ENCODE peak calls at places on chromosomes 1 and 21, in four cellular contexts. One of them, this sample, is unnamed.

GRCh38 chr21:38910390-38911008 is 104.8 kb downstream of the ETS2 start:
- DNase-seq in A549: peak; percentile 49
- DNase-seq in GM12878: no peak
- DNase-seq in HepG2: no peak
- DNase-seq in this sample: peak; percentile 38

GRCh38 chr1:158055854-158056253 is 62.4 kb downstream of the KIRREL1 start:
- DNase-seq in GM12878: no peak
- DNase-seq in A549: no peak
- DNase-seq in HepG2: no peak
- DNase-seq in this sample: no peak

GRCh38 chr1:201142854-201143725 is 11.2 kb downstream of the TMEM9 start:
- DNase-seq in HepG2: no peak
- DNase-seq in GM12878: no peak
- DNase-seq in A549: no peak
- DNase-seq in this sample: no peak

GRCh38 chr1:16163882-16164820 is 8.3 kb upstream of the EPHA2 start:
- DNase-seq in HepG2: peak; percentile 96
- DNase-seq in GM12878: no peak
- DNase-seq in A549: peak; percentile 95
- DNase-seq in this sample: no peak

GRCh38 chr1:56788588-56788987 is 30.6 kb downstream of the FYB2 start:
- DNase-seq in GM12878: no peak
- DNase-seq in A549: no peak
- DNase-seq in HepG2: no peak
- DNase-seq in this sample: peak; percentile 9

GRCh38 chr1:24325587-24326449 is 6.7 kb downstream of the GRHL3 start:
- DNase-seq in HepG2: no peak
- DNase-seq in A549: no peak
- DNase-seq in GM12878: no peak
- DNase-seq in this sample: no peak

GRCh38 chr1:16151985-16152384 is 3.9 kb downstream of the EPHA2 start:
- DNase-seq in A549: no peak
- DNase-seq in HepG2: no peak
- DNase-seq in GM12878: no peak
- DNase-seq in this sample: no peak

GRCh38 chr1:17618558-17619247 is 79.2 kb downstream of the ARHGEF10L start:
- DNase-seq in HepG2: no peak
- DNase-seq in GM12878: no peak
- DNase-seq in A549: no peak
- DNase-seq in this sample: no peak

GRCh38 chr1:195794225-195794624 is 814.0 kb downstream of the KCNT2 start:
- DNase-seq in HepG2: no peak
- DNase-seq in GM12878: no peak
- DNase-seq in A549: no peak
- DNase-seq in this sample: no peak
- TF ChIP-seq PBX3 in HepG2: no peak
- TF ChIP-seq PBX3 in GM12878: no peak
- TF ChIP-seq PBX3 in A549: no peak
- TF ChIP-seq PBX3 in this sample: no peak

GRCh38 chr1:67684526-67685066 is 405 bp upstream of the GADD45A start:
- DNase-seq in HepG2: no peak
- DNase-seq in A549: no peak
- DNase-seq in GM12878: no peak
- DNase-seq in this sample: no peak

GRCh38 chr1:67683736-67684525 is 1.1 kb upstream of the GADD45A start:
- DNase-seq in A549: no peak
- DNase-seq in GM12878: no peak
- DNase-seq in HepG2: no peak
- DNase-seq in this sample: no peak

GRCh38 chr1:67686272-67687197 is 1.5 kb downstream of the GADD45A start:
- DNase-seq in GM12878: peak; percentile 57
- DNase-seq in A549: peak; percentile 82
- DNase-seq in HepG2: peak; percentile 89
- DNase-seq in this sample: peak; percentile 74

GRCh38 chr1:67685558-67686271 is 714 bp downstream of the GADD45A start:
- DNase-seq in A549: peak; percentile 27
- DNase-seq in GM12878: no peak
- DNase-seq in HepG2: no peak
- DNase-seq in this sample: peak; percentile 68

GRCh38 chr1:67685067-67685557 is at the start of gene GADD45A:
- DNase-seq in A549: peak; percentile 97
- DNase-seq in HepG2: peak; percentile 98
- DNase-seq in GM12878: peak; percentile 97
- DNase-seq in this sample: peak; percentile 95
- TF ChIP-seq PBX3 in A549: no peak
- TF ChIP-seq PBX3 in HepG2: no peak
- TF ChIP-seq PBX3 in GM12878: no peak
- TF ChIP-seq PBX3 in this sample: peak; percentile 33

DNA sequence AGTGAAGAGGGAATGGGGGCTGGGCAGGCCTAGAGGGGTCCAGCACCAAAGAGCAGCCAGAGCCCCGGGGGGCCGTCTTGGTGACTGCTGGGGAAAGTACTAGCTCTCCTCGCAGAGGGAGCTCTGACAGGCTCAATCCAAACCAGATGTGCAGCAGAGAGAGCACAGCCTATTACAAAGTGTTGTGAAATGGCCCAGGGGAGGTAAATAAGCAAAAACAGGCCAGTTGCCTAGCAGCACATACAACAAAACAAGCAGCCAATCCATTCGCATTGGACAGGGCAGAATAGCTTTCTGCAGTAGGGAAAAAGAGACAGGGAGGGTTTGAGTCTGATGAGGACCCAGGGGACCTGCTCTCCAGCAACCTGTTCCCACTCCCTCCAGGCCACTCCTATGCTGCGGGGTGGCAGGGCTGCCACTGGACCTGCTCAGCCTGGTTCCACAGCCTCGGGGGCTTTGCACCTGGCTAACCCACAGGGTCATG is 239.6 kb upstream of the FGGY start:
- DNase-seq in A549: peak; percentile 68
- DNase-seq in HepG2: peak; percentile 64
- DNase-seq in GM12878: no peak
- DNase-seq in this sample: peak; percentile 82
- TF ChIP-seq PBX3 in A549: peak; percentile 19
- TF ChIP-seq PBX3 in HepG2: no peak
- TF ChIP-seq PBX3 in GM12878: no peak
- TF ChIP-seq PBX3 in this sample: peak; percentile 66

GRCh38 chr1:90201467-90202358 is 206.8 kb downstream of the ZNF326 start:
- DNase-seq in A549: peak; percentile 2
- DNase-seq in GM12878: no peak
- DNase-seq in HepG2: no peak
- DNase-seq in this sample: no peak
- TF ChIP-seq PBX3 in A549: no peak
- TF ChIP-seq PBX3 in GM12878: no peak
- TF ChIP-seq PBX3 in HepG2: no peak
- TF ChIP-seq PBX3 in this sample: no peak